ENCODE peak calls at places on chromosomes 1 and 21, in ten cellular contexts. M is mesenchymal stem cell; Q is activated gamma-delta T cell treated with Interleukin-2 at 50 U/mL for 16 hours; C is RPMI7951; U is activated CD4-positive, alpha-beta T cell treated with anti-CD3 and anti-CD28 coated beads for 4 hours; T is anterior cingulate cortex; E is RWPE1; L is IMR-90; S is AG09319; B is A549. N is an unnamed sample.

GRCh38 chr1:118335372-118335771 is 150.3 kb upstream of the SPAG17 start:
- DNase-seq in M (no peak), S (no peak), E (no peak), Q (no peak), T (no peak), L (peak), B (no peak), U (no peak), C (peak), N (no peak)

GRCh38 chr1:19361231-19362147 is 49.4 kb downstream of the SLC66A1 start:
- DNase-seq in T (no peak), E (peak), U (no peak), S (no peak), L (peak), C (no peak), M (no peak), B (no peak), Q (no peak), N (no peak)

GRCh38 chr1:1797731-1798341 is 19.6 kb upstream of the NADK start:
- DNase-seq in U (no peak), E (no peak), S (no peak), B (no peak), T (no peak), L (no peak), M (no peak), Q (no peak), C (no peak), N (no peak)

GRCh38 chr1:221991221-221991620 is 249.3 kb upstream of the DUSP10 start:
- DNase-seq in B (no peak), C (peak), M (peak), U (no peak), Q (no peak), S (no peak), L (peak), E (peak), T (no peak), N (no peak)

GRCh38 chr1:193358419-193358818 is 172.0 kb upstream of the B3GALT2 start:
- DNase-seq in E (no peak), T (no peak), U (no peak), L (no peak), B (no peak), M (no peak), S (no peak), C (no peak), Q (no peak), N (no peak)

GRCh38 chr21:34614443-34614692 is 545 bp downstream of the RCAN1 start:
- DNase-seq in B (no peak), U (no peak), M (no peak), T (no peak), L (no peak), E (no peak), C (no peak), S (no peak), Q (no peak), N (no peak)

GRCh38 chr1:214548988-214549387 is 2.4 kb downstream of the PTPN14 start:
- DNase-seq in S (no peak), B (no peak), L (peak), M (peak), U (no peak), E (no peak), Q (no peak), T (no peak), C (peak), N (no peak)

GRCh38 chr1:64664287-64664686 is 80.6 kb upstream of the RAVER2 start:
- DNase-seq in M (no peak), S (no peak), U (no peak), Q (no peak), C (no peak), T (no peak), E (no peak), L (no peak), B (no peak), N (peak)

GRCh38 chr1:30817083-30817450 is 59.5 kb upstream of the LAPTM5 start:
- DNase-seq in M (peak), C (peak), B (no peak), E (no peak), U (no peak), L (no peak), S (no peak), Q (no peak), T (no peak), N (no peak)

GRCh38 chr1:31870086-31870736 is 54.4 kb upstream of the SPOCD1 start:
- DNase-seq in S (no peak), L (no peak), U (no peak), T (no peak), M (no peak), Q (no peak), B (no peak), E (no peak), C (no peak), N (no peak)

GRCh38 chr1:96596226-96596625 is 125.4 kb upstream of the PTBP2 start:
- DNase-seq in L (peak), S (no peak), B (peak), E (peak), Q (no peak), C (peak), U (no peak), M (peak), T (no peak), N (no peak)

GRCh38 chr1:96418969-96419368 is 302.6 kb upstream of the PTBP2 start:
- DNase-seq in B (no peak), M (no peak), E (peak), U (no peak), C (no peak), T (no peak), Q (no peak), L (no peak), S (no peak), N (no peak)

GRCh38 chr1:64242895-64243756 is 39.7 kb downstream of the UBE2U start:
- DNase-seq in L (peak), B (peak), S (no peak), U (no peak), T (no peak), E (peak), M (peak), C (peak), Q (no peak), N (peak)

GRCh38 chr1:201302168-201302896 is 19.0 kb downstream of the PKP1 start:
- DNase-seq in S (no peak), M (no peak), E (peak), L (no peak), C (no peak), B (no peak), T (no peak), U (no peak), Q (no peak), N (no peak)

GRCh38 chr1:10510520-10511493 is 36.1 kb downstream of the PEX14 start:
- DNase-seq in E (peak), U (peak), C (peak), T (no peak), S (peak), B (peak), L (peak), Q (peak), M (peak), N (no peak)

GRCh38 chr1:24959623-24959975 is 29.5 kb upstream of the RUNX3 start:
- DNase-seq in L (no peak), U (no peak), T (no peak), S (no peak), C (peak), M (no peak), Q (no peak), E (no peak), B (no peak), N (no peak)

GRCh38 chr21:41977034-41977950 is 23.5 kb upstream of the C2CD2 start:
- DNase-seq in U (no peak), S (no peak), M (no peak), B (no peak), T (no peak), L (no peak), C (no peak), Q (no peak), E (no peak), N (no peak)

GRCh38 chr1:6475381-6476133 is 9.6 kb upstream of the TNFRSF25 start:
- DNase-seq in M (peak), L (no peak), C (peak), U (peak), T (no peak), B (no peak), Q (peak), S (no peak), E (peak), N (peak)

GRCh38 chr21:45448810-45449657 is 44.1 kb downstream of the COL18A1 start:
- DNase-seq in U (no peak), M (no peak), B (no peak), Q (no peak), C (no peak), S (no peak), T (no peak), L (no peak), E (no peak), N (no peak)

GRCh38 chr1:172287207-172287606 is 133.3 kb upstream of the C1orf105 start:
- DNase-seq in L (peak), M (peak), C (peak), B (no peak), S (peak), U (no peak), Q (no peak), E (peak), T (no peak), N (peak)

GRCh38 chr1:91335607-91336006 is 69.0 kb downstream of the HFM1 start:
- DNase-seq in Q (no peak), B (no peak), M (no peak), C (no peak), L (peak), S (no peak), E (no peak), U (no peak), T (no peak), N (no peak)

GRCh38 chr1:225341642-225342041 is 86.2 kb downstream of the LBR start:
- DNase-seq in Q (no peak), B (no peak), M (no peak), U (no peak), E (no peak), T (no peak), L (no peak), S (no peak), C (no peak), N (no peak)

GRCh38 chr1:111553199-111553598 is 49.8 kb upstream of the ADORA3 start:
- DNase-seq in Q (no peak), S (no peak), T (no peak), B (peak), U (no peak), M (peak), C (peak), L (peak), E (peak), N (no peak)

GRCh38 chr1:168491527-168492164 is 52.2 kb downstream of the XCL2 start:
- DNase-seq in B (no peak), M (no peak), C (no peak), Q (no peak), E (no peak), L (no peak), S (no peak), U (no peak), T (no peak), N (no peak)

GRCh38 chr1:11780380-11781147 is 18.6 kb downstream of the C1orf167 start:
- DNase-seq in E (no peak), U (no peak), S (no peak), T (no peak), B (no peak), M (no peak), Q (no peak), L (no peak), C (no peak), N (no peak)

GRCh38 chr1:207825719-207826556 is 74.1 kb downstream of the CD46 start:
- DNase-seq in Q (peak), T (no peak), E (no peak), M (peak), L (peak), U (peak), C (no peak), S (peak), B (peak), N (no peak)

GRCh38 chr1:212666116-212666775 is 33.4 kb downstream of the BATF3 start:
- DNase-seq in L (no peak), B (no peak), M (peak), T (no peak), C (no peak), Q (no peak), U (no peak), S (no peak), E (no peak), N (no peak)

GRCh38 chr1:232973652-232974611 is 23.5 kb downstream of the NTPCR start:
- DNase-seq in E (no peak), U (no peak), M (no peak), C (no peak), Q (no peak), T (no peak), S (no peak), B (no peak), L (no peak), N (no peak)

GRCh38 chr1:66311628-66312027 is 222.3 kb upstream of the SGIP1 start:
- DNase-seq in M (no peak), Q (no peak), S (no peak), B (no peak), T (no peak), E (no peak), L (no peak), U (no peak), C (no peak), N (no peak)

GRCh38 chr1:90475623-90476022 is 241.5 kb downstream of the BARHL2 start:
- DNase-seq in B (no peak), M (no peak), E (no peak), Q (no peak), T (no peak), S (no peak), C (peak), U (no peak), L (peak), N (peak)

GRCh38 chr21:38912789-38913119 is 107.0 kb downstream of the ETS2 start:
- DNase-seq in T (no peak), E (no peak), S (no peak), U (no peak), M (no peak), L (no peak), B (no peak), C (no peak), Q (no peak), N (no peak)

N was measured in cerebellum.